ENCODE peak calls at places on chromosome 1, in four cellular contexts. F is AG04450, P is prostate gland, M is left ventricle myocardium inferior. H is an unnamed sample.

GRCh38 chr1:161307230-161307768 is 2.5 kb downstream of the MPZ start:
- DNase-seq in F (no peak), P (no peak), M (no peak), H (no peak)

GRCh38 chr1:169348356-169349036 is 19.1 kb downstream of the NME7 start:
- DNase-seq in F (peak; percentile 27), P (peak; percentile 12), M (no peak), H (no peak)

GRCh38 chr1:1317420-1317819 is 7.0 kb downstream of the INTS11 start:
- DNase-seq in F (no peak), P (no peak), M (no peak), H (no peak)

GRCh38 chr1:55420866-55421265 is 205.7 kb upstream of the USP24 start:
- DNase-seq in F (no peak), P (no peak), M (no peak), H (no peak)

GRCh38 chr1:203644661-203645510 is 18.3 kb downstream of the ATP2B4 start:
- DNase-seq in F (no peak), P (no peak), M (no peak), H (no peak)

GRCh38 chr1:72283204-72284083 is 1.1 kb upstream of the NEGR1 start:
- DNase-seq in F (peak; percentile 32), P (peak; percentile 26), M (peak; percentile 79), H (peak; percentile 73)

GRCh38 chr1:167121375-167122120 is 27.7 kb downstream of the STYXL2 start:
- DNase-seq in F (no peak), P (no peak), M (no peak), H (peak; percentile 40)

GRCh38 chr1:920008-920407 is 3.7 kb upstream of the SAMD11 start:
- DNase-seq in F (no peak), P (no peak), M (no peak), H (no peak)

GRCh38 chr1:967466-968343 is 1.4 kb downstream of the PLEKHN1 start:
- DNase-seq in F (no peak), P (no peak), M (peak; percentile 13), H (no peak)

GRCh38 chr1:205245096-205245495 is 17.4 kb downstream of the TMCC2 start:
- DNase-seq in F (no peak), P (no peak), M (no peak), H (no peak)

DNA sequence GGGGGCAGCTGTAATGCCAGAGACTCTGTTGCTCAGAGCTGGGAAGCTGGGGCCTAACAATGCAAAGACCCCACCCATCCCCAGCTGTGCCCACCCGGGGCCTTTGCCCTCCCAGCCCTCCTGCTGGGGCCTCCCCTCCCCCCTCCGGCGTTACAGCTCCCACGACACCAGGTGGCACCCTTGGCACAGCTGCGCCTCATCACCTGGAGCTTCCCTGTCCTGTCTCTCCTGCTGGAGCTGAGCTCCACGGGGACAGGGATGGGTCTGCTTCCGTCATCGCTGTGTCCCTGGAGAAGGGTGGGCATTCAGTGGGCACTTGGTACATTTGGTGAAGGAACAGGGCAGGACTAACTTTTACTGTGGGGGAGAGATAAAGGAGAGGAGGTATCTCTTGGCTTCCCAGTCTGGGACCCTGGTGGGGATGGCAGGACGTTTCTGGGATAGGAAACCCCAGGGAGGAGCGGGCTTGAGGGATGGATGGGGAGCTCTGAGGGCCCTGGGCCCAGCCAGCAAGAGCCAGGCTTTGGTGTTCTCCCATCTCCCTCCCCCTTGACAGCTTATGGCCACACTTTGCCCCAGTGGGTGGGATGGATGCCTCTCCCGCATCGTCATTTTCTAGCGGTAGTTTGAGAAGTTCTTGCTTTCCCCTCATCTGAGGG is 453.2 kb downstream of the PTPRU start:
- DNase-seq in F (no peak), P (no peak), M (no peak), H (no peak)
- H3K4me3 ChIP-seq in F (no peak overlapping the region), P (no peak overlapping the region), M (no peak overlapping the region), H (no peak overlapping the region)

DNA sequence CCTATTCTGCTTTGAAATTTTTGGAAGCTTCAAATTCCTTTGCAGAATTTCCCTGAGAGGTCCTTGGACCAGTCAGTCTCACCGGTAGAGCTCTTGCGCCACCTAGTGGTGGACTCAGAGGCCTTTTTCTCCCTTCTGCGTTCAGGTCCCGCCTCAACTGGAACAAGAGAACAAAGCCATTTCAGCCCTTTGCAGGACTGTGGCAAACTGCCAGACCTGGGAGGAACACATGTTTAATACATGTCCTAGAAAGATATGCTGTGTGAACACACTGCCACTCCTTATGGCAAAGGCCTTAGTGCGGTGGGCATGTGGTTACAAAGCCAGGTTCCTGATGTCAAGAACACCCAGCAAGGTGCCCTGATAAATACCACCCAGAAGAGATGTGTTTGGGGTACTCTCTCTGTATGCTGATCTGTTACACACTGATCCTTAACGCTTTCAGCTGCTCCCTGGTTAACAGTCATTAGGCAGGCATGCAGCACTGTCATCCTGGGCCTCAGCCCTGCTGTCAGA is 82.2 kb upstream of the SSX2IP start:
- DNase-seq in F (peak; percentile 59), P (peak; percentile 89), M (peak; percentile 56), H (peak; percentile 83)
- TF ChIP-seq CTCF in F (peak; percentile 98), P (peak; percentile 90), M (peak; percentile 92), H (peak; percentile 79)

GRCh38 chr1:180211860-180212229 is 18.2 kb upstream of the LHX4 start:
- DNase-seq in F (no peak), P (no peak), M (no peak), H (no peak)

GRCh38 chr1:180217021-180217420 is 13.0 kb upstream of the LHX4 start:
- DNase-seq in F (no peak), P (no peak), M (no peak), H (no peak)

GRCh38 chr1:180211156-180211859 is 18.8 kb upstream of the LHX4 start:
- DNase-seq in F (no peak), P (no peak), M (no peak), H (no peak)

GRCh38 chr1:180215856-180216625 is 14.0 kb upstream of the LHX4 start:
- DNase-seq in F (no peak), P (no peak), M (no peak), H (no peak)

GRCh38 chr1:180213401-180214177 is 16.5 kb upstream of the LHX4 start:
- DNase-seq in F (no peak), P (no peak), M (no peak), H (no peak)
- H3K4me3 ChIP-seq in F (no peak overlapping the region), P (no peak overlapping the region), M (no peak overlapping the region), H (no peak overlapping the region)

GRCh38 chr1:75677443-75677842 is 47.1 kb upstream of the ACADM start:
- DNase-seq in F (no peak), P (no peak), M (no peak), H (no peak)
- TF ChIP-seq CTCF in F (no peak), P (no peak), M (no peak), H (no peak)

GRCh38 chr1:214516434-214517326 is 34.7 kb downstream of the PTPN14 start:
- DNase-seq in F (no peak), P (no peak), M (no peak), H (no peak)

GRCh38 chr1:214514032-214514818 is 37.2 kb downstream of the PTPN14 start:
- DNase-seq in F (no peak), P (no peak), M (no peak), H (no peak)

GRCh38 chr1:214513394-214513793 is 38.0 kb downstream of the PTPN14 start:
- DNase-seq in F (no peak), P (no peak), M (no peak), H (no peak)

GRCh38 chr1:214514819-214515383 is 36.5 kb downstream of the PTPN14 start:
- DNase-seq in F (no peak), P (no peak), M (no peak), H (no peak)

DNA sequence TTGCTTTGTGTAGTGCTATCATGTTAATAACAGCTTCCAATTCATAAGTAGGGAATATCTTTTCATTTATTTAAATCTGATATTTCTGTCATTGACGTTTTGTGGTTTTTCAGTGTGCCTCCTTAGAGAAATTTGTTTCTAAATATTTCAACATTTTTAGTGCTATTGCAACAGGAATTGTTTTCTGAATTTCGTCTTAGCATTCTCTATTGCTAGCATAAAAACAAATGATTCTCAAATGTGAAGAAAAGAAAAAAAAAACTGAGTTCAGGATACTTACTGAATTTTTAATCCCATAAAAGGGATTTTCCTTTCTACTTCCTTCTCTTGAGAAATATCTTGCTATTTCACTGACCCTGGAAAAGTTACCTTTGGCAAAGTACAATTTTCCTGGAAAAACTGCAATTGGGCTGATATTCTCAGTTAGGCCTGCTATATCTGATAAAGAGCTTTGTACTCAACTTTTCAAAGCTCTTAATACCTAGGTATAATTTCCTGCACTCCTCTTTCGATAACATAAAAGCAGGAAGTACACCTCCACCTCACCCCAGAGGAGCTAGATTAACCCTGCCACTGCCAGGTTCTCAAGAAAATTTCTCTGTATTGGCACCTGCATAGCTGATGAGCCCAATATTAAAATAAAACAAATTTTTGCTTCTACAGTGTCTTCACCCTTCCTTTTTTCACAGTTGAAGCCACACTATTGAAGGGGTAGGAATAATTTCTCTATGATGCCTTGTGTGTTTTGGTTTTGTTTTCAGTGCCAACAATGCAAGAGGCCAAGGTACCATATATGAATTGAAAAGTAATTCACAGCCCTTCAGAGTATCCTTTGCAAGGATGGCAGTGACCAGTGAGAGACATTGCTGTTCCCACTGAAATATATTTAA is 35.6 kb downstream of the PTPN14 start:
- DNase-seq in F (no peak), P (no peak), M (no peak), H (no peak)
- H3K4me3 ChIP-seq in F (no peak overlapping the region), P (no peak overlapping the region), M (no peak overlapping the region), H (no peak overlapping the region)

GRCh38 chr1:36772837-36773495 is 261.3 kb downstream of the GRIK3 start:
- DNase-seq in F (no peak), P (no peak), M (no peak), H (no peak)

GRCh38 chr1:36773827-36774541 is 260.3 kb downstream of the GRIK3 start:
- DNase-seq in F (no peak), P (no peak), M (no peak), H (no peak)

GRCh38 chr1:36769886-36770830 is 264.2 kb downstream of the GRIK3 start:
- DNase-seq in F (no peak), P (no peak), M (no peak), H (no peak)

GRCh38 chr1:36771222-36771621 is 263.1 kb downstream of the GRIK3 start:
- DNase-seq in F (no peak), P (no peak), M (no peak), H (no peak)

GRCh38 chr1:36771678-36772284 is 262.5 kb downstream of the GRIK3 start:
- DNase-seq in F (no peak), P (no peak), M (no peak), H (no peak)
- TF ChIP-seq CTCF in F (no peak), P (no peak), M (no peak), H (no peak)

H was measured in lung.